ENCODE peak calls at places on chromosome 19, in four cellular contexts. Z is COLO829, B is GM23338, A is mammary epithelial cell. P is an unnamed sample.

GRCh38 chr19:18898081-18898532 is 2.1 kb upstream of the CERS1 start:
- DNase-seq in A (no peak), B (no peak), Z (no peak), P (no peak)

GRCh38 chr19:49631279-49631588 is 8.7 kb downstream of the RRAS start:
- DNase-seq in Z (no peak), A (no peak), B (no peak), P (no peak)

GRCh38 chr19:480016-480855 is 16.1 kb upstream of the MADCAM1 start:
- DNase-seq in A (peak), Z (peak), B (peak), P (peak)

GRCh38 chr19:8161135-8161646 is 11.8 kb upstream of the FBN3 start:
- DNase-seq in B (peak), A (peak), Z (no peak), P (peak)

GRCh38 chr19:49854861-49855263 is 3.9 kb downstream of the PTOV1 start:
- DNase-seq in B (no peak), A (no peak), Z (no peak), P (no peak)

GRCh38 chr19:8392017-8392591 is 1.9 kb downstream of the RAB11B start:
- DNase-seq in B (no peak), Z (no peak), A (no peak), P (no peak)

GRCh38 chr19:18282021-18282787 is 782 bp upstream of the JUND start:
- DNase-seq in A (no peak), Z (no peak), B (no peak), P (no peak)

GRCh38 chr19:54207908-54208783 is 7.5 kb downstream of the RPS9 start:
- DNase-seq in A (no peak), Z (no peak), B (no peak), P (no peak)

GRCh38 chr19:33998302-33998701 is 174.0 kb upstream of the LSM14A start:
- DNase-seq in Z (peak), B (peak), A (no peak), P (no peak)